ENCODE peak calls at places on chromosomes 12 and 14, in five cellular contexts. L, H, O, F and J are unnamed samples.

GRCh38 chr12:108482717-108483212 is 32.3 kb upstream of the FICD start:
- DNase-seq in O (no peak), F (no peak), L (no peak), H (no peak), J (no peak)

GRCh38 chr12:108857158-108857407 is 300 bp downstream of the SSH1 start:
- DNase-seq in H (no peak), O (no peak), F (no peak), L (no peak), J (no peak)

GRCh38 chr14:63524537-63525155 is 18.5 kb downstream of the PPP2R5E start:
- DNase-seq in H (no peak), O (no peak), L (no peak), F (peak), J (no peak)

GRCh38 chr12:40650038-40650704 is 42.1 kb upstream of the CNTN1 start:
- DNase-seq in F (no peak), O (no peak), L (no peak), H (no peak), J (peak)

GRCh38 chr14:86035882-86036281 is 505.9 kb downstream of the FLRT2 start:
- DNase-seq in F (no peak), L (no peak), H (peak), O (peak), J (no peak)

GRCh38 chr14:98270201-98270600 is 1001.8 kb downstream of the BCL11B start:
- DNase-seq in F (no peak), L (no peak), O (no peak), H (no peak), J (no peak)

GRCh38 chr14:103935102-103935501 is 6.8 kb downstream of the TDRD9 start:
- DNase-seq in L (no peak), F (no peak), O (no peak), H (no peak), J (no peak)

GRCh38 chr12:122951406-122951805 is 14.9 kb downstream of the ABCB9 start:
- DNase-seq in F (no peak), O (no peak), H (peak), L (no peak), J (no peak)

GRCh38 chr14:65840118-65840751 is 427.7 kb downstream of the FUT8 start:
- DNase-seq in F (no peak), L (no peak), H (no peak), O (no peak), J (no peak)

GRCh38 chr12:28191018-28191595 is 851 bp downstream of the CCDC91 start:
- DNase-seq in L (no peak), F (no peak), H (no peak), O (peak), J (no peak)

GRCh38 chr12:85821759-85822158 is 14.4 kb downstream of the RASSF9 start:
- DNase-seq in L (no peak), H (peak), O (no peak), F (no peak), J (no peak)

GRCh38 chr12:57341275-57341990 is 89.4 kb downstream of the R3HDM2 start:
- DNase-seq in O (no peak), L (no peak), F (no peak), H (no peak), J (no peak)

GRCh38 chr12:57340104-57340503 is 89.1 kb upstream of the STAC3 start:
- DNase-seq in O (peak), L (no peak), H (no peak), F (no peak), J (no peak)

GRCh38 chr12:57347284-57347683 is 83.6 kb downstream of the R3HDM2 start:
- DNase-seq in O (no peak), L (no peak), H (no peak), F (no peak), J (no peak)

GRCh38 chr12:57342207-57342691 is 88.6 kb downstream of the R3HDM2 start:
- DNase-seq in L (peak), H (no peak), F (no peak), O (peak), J (peak)

GRCh38 chr12:57343703-57344378 is 87.0 kb downstream of the R3HDM2 start:
- DNase-seq in H (no peak), F (no peak), L (no peak), O (no peak), J (no peak)
- TF ChIP-seq SUZ12 in H (no peak), F (no peak), L (no peak), O (no peak), J (no peak)

DNA sequence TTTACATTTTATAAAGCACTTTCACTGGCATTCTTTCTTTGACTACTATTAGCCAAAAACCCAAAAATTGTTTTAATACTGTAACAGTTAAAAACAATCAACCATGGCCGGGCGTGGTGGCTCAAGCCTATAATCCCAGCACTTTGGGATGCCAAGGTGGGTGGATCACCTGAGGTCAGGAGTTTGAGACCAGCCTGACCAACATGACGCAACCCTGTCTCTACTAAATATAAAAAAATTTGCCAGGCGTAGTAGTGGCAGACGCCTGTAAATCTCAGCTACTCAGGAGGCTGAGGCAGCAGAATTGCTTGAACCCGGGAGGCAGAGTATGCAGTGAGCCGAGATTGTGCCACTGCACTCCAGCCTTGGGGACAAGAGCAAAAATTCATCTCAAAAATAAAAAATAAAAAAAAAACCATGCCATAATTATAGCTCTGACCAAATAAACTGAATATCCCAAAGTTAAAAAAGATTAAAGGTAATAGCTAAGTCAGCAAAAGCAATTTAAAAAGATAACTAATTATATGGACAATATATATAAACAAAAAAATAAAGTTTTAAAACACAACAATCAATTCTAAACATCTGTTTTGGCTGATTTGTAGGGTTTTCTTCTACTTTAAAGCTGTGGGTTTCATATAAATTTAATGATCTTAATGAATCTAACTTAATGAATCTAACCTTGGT is 10.0 kb downstream of the SINHCAF start:
- DNase-seq in F (no peak), H (no peak), L (no peak), O (no peak), J (no peak)
- TF ChIP-seq SUZ12 in F (no peak), H (no peak), L (no peak), O (no peak), J (no peak)

DNA sequence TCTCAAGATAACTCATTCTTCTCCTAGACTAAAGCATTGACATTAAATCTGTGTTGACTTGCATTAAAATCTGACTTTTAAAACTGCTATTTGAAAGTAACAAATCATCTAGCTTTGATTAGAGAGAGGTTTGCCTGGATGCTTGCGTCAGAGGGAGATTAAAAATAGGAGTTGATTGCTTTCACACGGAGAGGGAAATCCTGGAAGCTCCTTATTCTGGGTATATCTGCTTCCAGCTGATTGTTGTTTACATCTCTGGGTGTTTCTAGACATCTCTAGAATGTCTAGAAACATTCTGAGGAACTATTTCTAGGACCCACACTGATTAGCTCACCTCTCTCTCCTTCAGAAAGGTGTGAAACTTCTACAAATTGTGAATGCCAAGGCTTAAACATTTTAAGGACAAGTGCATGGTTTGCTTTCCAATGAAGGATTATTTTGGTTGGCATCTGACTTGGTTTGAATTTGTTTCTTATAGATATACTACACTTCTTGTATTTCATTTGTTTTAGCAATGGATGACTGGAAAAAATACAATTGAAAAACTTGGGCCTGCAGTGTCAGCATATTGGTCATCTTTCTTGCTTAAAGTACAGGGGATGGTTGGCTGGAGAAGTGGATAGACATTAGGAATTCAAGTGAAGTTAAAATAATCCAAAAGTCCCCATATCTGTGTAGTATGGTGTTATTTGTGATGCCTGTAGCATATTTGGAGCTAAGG is 2.1 kb downstream of the DIP2B start:
- DNase-seq in H (no peak), F (no peak), O (no peak), L (no peak), J (no peak)
- TF ChIP-seq SUZ12 in H (no peak), F (no peak), O (no peak), L (no peak), J (no peak)

GRCh38 chr12:20050166-20050565 is 318.2 kb upstream of the PDE3A start:
- DNase-seq in F (no peak), L (no peak), H (no peak), O (no peak), J (no peak)
- TF ChIP-seq SUZ12 in F (no peak), L (no peak), H (no peak), O (no peak), J (no peak)

GRCh38 chr14:51607677-51608076 is 44.0 kb upstream of the FRMD6 start:
- DNase-seq in H (no peak), L (no peak), F (no peak), O (no peak), J (no peak)
- TF ChIP-seq SUZ12 in H (no peak), L (no peak), F (no peak), O (no peak), J (no peak)

GRCh38 chr12:78038541-78038940 is 207.8 kb downstream of the NAV3 start:
- DNase-seq in L (no peak), F (no peak), H (no peak), O (no peak), J (no peak)

GRCh38 chr12:78034025-78034424 is 203.3 kb downstream of the NAV3 start:
- DNase-seq in O (no peak), L (no peak), F (no peak), H (no peak), J (no peak)

GRCh38 chr12:78036889-78037288 is 206.2 kb downstream of the NAV3 start:
- DNase-seq in F (no peak), O (no peak), L (no peak), H (no peak), J (no peak)

GRCh38 chr12:78037707-78038106 is 207.0 kb downstream of the NAV3 start:
- DNase-seq in L (no peak), H (no peak), O (no peak), F (no peak), J (no peak)

DNA sequence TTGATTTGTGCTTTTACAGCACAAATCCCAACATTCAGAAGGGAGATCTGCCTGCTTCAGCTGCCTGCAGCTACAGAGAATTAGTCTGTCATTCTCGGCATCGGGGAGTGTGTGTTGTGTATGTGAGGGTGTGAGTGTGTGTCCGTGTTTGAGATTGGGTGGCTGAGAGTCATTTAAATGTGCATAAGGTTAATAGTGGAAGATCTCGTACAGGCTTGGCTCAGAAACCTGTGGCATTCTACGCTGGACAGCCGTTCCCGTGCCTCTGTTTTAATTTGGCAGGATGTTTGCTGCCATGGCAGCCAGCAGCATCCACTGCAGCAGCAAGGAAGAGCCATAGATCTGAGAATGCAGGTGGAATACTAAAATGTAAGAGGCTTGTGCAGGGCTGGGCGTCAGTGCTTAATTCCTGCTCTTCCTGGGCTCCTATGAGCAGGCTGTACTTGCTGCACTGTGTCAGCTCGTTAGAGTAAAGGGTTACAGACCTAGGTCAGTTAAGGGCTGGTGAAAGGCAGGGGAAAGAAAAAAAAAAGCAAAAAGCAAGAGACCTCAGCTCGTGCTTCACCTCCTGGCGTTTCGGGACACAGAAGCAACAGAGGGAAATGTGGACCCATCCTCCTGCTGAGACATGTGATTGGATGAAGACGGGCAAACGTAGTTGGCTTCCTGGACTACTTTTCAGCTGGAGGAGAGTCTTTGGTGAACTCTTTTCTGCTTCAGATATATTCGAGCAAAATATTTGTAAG is 205.4 kb downstream of the NAV3 start:
- DNase-seq in F (no peak), H (no peak), O (peak), L (no peak), J (no peak)
- TF ChIP-seq SUZ12 in F (no peak), H (no peak), O (no peak), L (no peak), J (no peak)

GRCh38 chr12:51441583-51441982 is 17.0 kb downstream of the SLC4A8 start:
- DNase-seq in F (no peak), L (no peak), O (no peak), H (no peak), J (no peak)
- TF ChIP-seq SUZ12 in F (no peak), L (no peak), O (no peak), H (no peak), J (no peak)